ENCODE peak calls at places on chromosomes 4 and X, in eight cellular contexts. K, Q, A, R, T, M, V and P are unnamed samples.

GRCh38 chrX:53239474-53239873 is 14.5 kb upstream of the KDM5C start:
- DNase-seq in K (no peak), Q (no peak), A (no peak), R (peak; percentile 2), T (peak; percentile 61), M (no peak), V (no peak), P (no peak)

GRCh38 chrX:80432441-80432840 is 12.2 kb downstream of the TENT5D start:
- DNase-seq in K (no peak), Q (no peak), A (no peak), R (peak; percentile 13), T (no peak), M (no peak), V (no peak), P (no peak)

GRCh38 chr4:83150563-83151330 is 36.2 kb upstream of the PLAC8 start:
- DNase-seq in K (no peak), Q (peak; percentile 53), A (no peak), R (peak; percentile 60), T (no peak), M (no peak), V (peak; percentile 63), P (no peak)

GRCh38 chr4:121728798-121729226 is 32.0 kb upstream of the ANXA5 start:
- DNase-seq in K (no peak), Q (peak; percentile 77), A (no peak), R (peak; percentile 65), T (no peak), M (no peak), V (peak; percentile 57), P (no peak)

GRCh38 chrX:48531359-48531954 is 8.1 kb upstream of the TBC1D25 start:
- DNase-seq in K (no peak), Q (peak; percentile 75), A (no peak), R (peak; percentile 80), T (no peak), M (no peak), V (peak; percentile 75), P (no peak)

GRCh38 chrX:141175786-141176185 is 1.1 kb downstream of the LDOC1 start:
- DNase-seq in K (no peak), Q (no peak), A (no peak), R (no peak), T (no peak), M (no peak), V (no peak), P (no peak)

GRCh38 chr4:112073201-112073600 is 72.1 kb upstream of the FAM241A start:
- DNase-seq in K (no peak), Q (peak; percentile 13), A (no peak), R (no peak), T (no peak), M (no peak), V (no peak), P (no peak)

GRCh38 chr4:116197317-116197809 is 888.0 kb downstream of the TRAM1L1 start:
- DNase-seq in K (no peak), Q (no peak), A (no peak), R (no peak), T (no peak), M (no peak), V (no peak), P (no peak)

GRCh38 chr4:87616268-87616667 is 7.9 kb downstream of the DSPP start:
- DNase-seq in K (no peak), Q (no peak), A (no peak), R (no peak), T (no peak), M (no peak), V (no peak), P (no peak)

GRCh38 chrX:10769165-10769564 is 148.8 kb upstream of the MID1 start:
- DNase-seq in K (no peak), Q (peak; percentile 12), A (no peak), R (peak; percentile 51), T (no peak), M (no peak), V (peak; percentile 55), P (no peak)

GRCh38 chr4:4694296-4694772 is 152.5 kb upstream of the STX18 start:
- DNase-seq in K (no peak), Q (no peak), A (peak; percentile 33), R (peak; percentile 31), T (peak; percentile 30), M (no peak), V (peak; percentile 19), P (peak; percentile 28)

GRCh38 chr4:116202524-116202923 is 882.9 kb downstream of the TRAM1L1 start:
- DNase-seq in K (no peak), Q (no peak), A (no peak), R (no peak), T (no peak), M (no peak), V (no peak), P (no peak)

GRCh38 chrX:15328131-15328530 is 7.2 kb downstream of the PIGA start:
- DNase-seq in K (no peak), Q (peak; percentile 52), A (no peak), R (no peak), T (no peak), M (no peak), V (no peak), P (no peak)

GRCh38 chr4:16187455-16187854 is 38.8 kb downstream of the TAPT1 start:
- DNase-seq in K (no peak), Q (no peak), A (no peak), R (no peak), T (no peak), M (no peak), V (no peak), P (no peak)

GRCh38 chrX:84340981-84341380 is 153.0 kb upstream of the RPS6KA6 start:
- DNase-seq in K (peak; percentile 8), Q (peak; percentile 21), A (no peak), R (no peak), T (no peak), M (no peak), V (peak; percentile 3), P (no peak)

GRCh38 chrX:136319600-136319999 is 18.8 kb downstream of the ADGRG4 start:
- DNase-seq in K (no peak), Q (no peak), A (no peak), R (no peak), T (no peak), M (no peak), V (no peak), P (no peak)
- TF ChIP-seq CTCF in K (no peak), Q (no peak), A (no peak), R (no peak), T (no peak), M (no peak), V (no peak), P (no peak)

GRCh38 chrX:70979136-70979762 is 48.4 kb upstream of the SLC7A3 start:
- DNase-seq in K (no peak), Q (peak; percentile 19), A (no peak), R (peak; percentile 55), T (no peak), M (no peak), V (peak; percentile 61), P (no peak)
- TF ChIP-seq CTCF in K (peak; percentile 58), Q (peak; percentile 13), A (peak; percentile 14), R (peak; percentile 41), T (peak; percentile 53), M (no peak), V (peak; percentile 58), P (peak; percentile 43)

GRCh38 chrX:110397904-110398303 is 39.3 kb downstream of the RTL9 start:
- DNase-seq in K (no peak), Q (no peak), A (no peak), R (no peak), T (no peak), M (no peak), V (no peak), P (no peak)

GRCh38 chrX:110396777-110397176 is 38.1 kb downstream of the RTL9 start:
- DNase-seq in K (no peak), Q (no peak), A (no peak), R (no peak), T (no peak), M (no peak), V (no peak), P (no peak)

GRCh38 chrX:110399497-110399896 is 40.8 kb downstream of the RTL9 start:
- DNase-seq in K (no peak), Q (no peak), A (no peak), R (no peak), T (no peak), M (no peak), V (no peak), P (no peak)

GRCh38 chrX:110395877-110396276 is 37.2 kb downstream of the RTL9 start:
- DNase-seq in K (no peak), Q (peak; percentile 41), A (no peak), R (no peak), T (no peak), M (no peak), V (no peak), P (no peak)

GRCh38 chrX:110397353-110397752 is 38.7 kb downstream of the RTL9 start:
- DNase-seq in K (no peak), Q (no peak), A (no peak), R (no peak), T (no peak), M (no peak), V (no peak), P (no peak)
- TF ChIP-seq CTCF in K (no peak), Q (no peak), A (no peak), R (no peak), T (no peak), M (no peak), V (no peak), P (no peak)

GRCh38 chrX:47093248-47093647 is 15.0 kb downstream of the RGN start:
- DNase-seq in K (peak; percentile 0), Q (peak; percentile 12), A (no peak), R (peak; percentile 54), T (peak; percentile 12), M (no peak), V (peak; percentile 53), P (peak; percentile 3)
- TF ChIP-seq CTCF in K (peak; percentile 41), Q (peak; percentile 38), A (peak; percentile 43), R (no peak), T (no peak), M (no peak), V (peak; percentile 41), P (peak; percentile 38)

DNA sequence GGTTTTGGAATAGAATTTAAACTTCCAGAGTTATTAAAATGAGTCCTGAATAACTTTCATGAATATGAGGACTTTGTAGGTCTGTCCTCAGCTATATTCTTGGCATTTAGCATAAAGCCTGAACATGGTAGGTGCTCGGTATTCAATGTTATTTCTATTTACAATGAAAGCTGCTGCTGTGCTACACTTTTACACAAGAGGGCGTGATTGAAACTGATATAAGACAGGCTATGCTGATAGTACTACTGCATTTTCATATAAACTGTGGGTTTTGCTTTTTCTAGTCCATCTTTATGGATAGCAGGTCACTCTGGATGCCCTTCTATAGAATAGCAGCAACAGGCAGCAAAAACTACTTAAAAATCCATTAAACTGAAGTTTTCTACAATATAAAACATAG is 12.3 kb upstream of the GNPDA2 start:
- DNase-seq in K (no peak), Q (no peak), A (no peak), R (peak; percentile 28), T (peak; percentile 17), M (no peak), V (peak; percentile 13), P (no peak)
- TF ChIP-seq CTCF in K (peak; percentile 47), Q (no peak), A (no peak), R (peak; percentile 38), T (no peak), M (no peak), V (peak; percentile 47), P (no peak)